ENCODE peak calls at places on chromosomes 11 and 22, in seven cellular contexts. S, G, A, L, K, R and O are unnamed samples.

GRCh38 chr11:58832246-58832645 is 12.3 kb downstream of the GLYATL2 start:
- DNase-seq in A (no peak), G (no peak), L (no peak), R (no peak), K (no peak), S (no peak), O (peak)

GRCh38 chr11:79021601-79022000 is 419.2 kb downstream of the TENM4 start:
- DNase-seq in R (peak), S (no peak), L (no peak), G (no peak), K (no peak), A (peak), O (peak)

GRCh38 chr11:76512851-76513653 is 68.2 kb downstream of the EMSY start:
- DNase-seq in R (peak), S (no peak), L (no peak), K (peak), G (no peak), A (peak), O (peak)

GRCh38 chr11:95266751-95267374 is 35.9 kb upstream of the SESN3 start:
- DNase-seq in G (no peak), L (no peak), S (no peak), R (no peak), A (no peak), K (peak), O (no peak)

GRCh38 chr11:76048763-76049162 is 157.5 kb downstream of the WNT11 start:
- DNase-seq in A (no peak), K (no peak), L (no peak), G (peak), R (no peak), S (no peak), O (peak)

GRCh38 chr22:40178417-40179409 is 988 bp downstream of the TNRC6B start:
- DNase-seq in R (peak), A (peak), G (peak), K (peak), L (no peak), S (peak), O (peak)

GRCh38 chr11:134625151-134625550 is 213.1 kb upstream of the B3GAT1 start:
- DNase-seq in R (no peak), A (no peak), S (no peak), L (no peak), K (no peak), G (no peak), O (no peak)

GRCh38 chr11:11313902-11314692 is 39.0 kb downstream of the CSNK2A3 start:
- DNase-seq in A (no peak), S (no peak), R (no peak), L (no peak), G (no peak), K (no peak), O (no peak)

GRCh38 chr22:29717789-29718188 is 2.0 kb upstream of the CABP7 start:
- DNase-seq in A (no peak), L (no peak), K (no peak), S (no peak), R (no peak), G (no peak), O (no peak)

GRCh38 chr11:93652161-93652597 is 9.3 kb upstream of the CEP295 start:
- DNase-seq in G (peak), R (peak), A (peak), S (no peak), K (peak), L (no peak), O (peak)

GRCh38 chr11:93512965-93513667 is 30.1 kb downstream of the SMCO4 start:
- DNase-seq in L (no peak), A (no peak), R (no peak), K (no peak), S (no peak), G (no peak), O (no peak)

GRCh38 chr11:72643547-72643946 is 30.7 kb downstream of the PDE2A start:
- DNase-seq in L (no peak), K (peak), S (no peak), A (no peak), R (peak), G (no peak), O (no peak)

GRCh38 chr11:131695889-131696429 is 325.5 kb downstream of the NTM start:
- DNase-seq in A (peak), G (no peak), K (no peak), S (no peak), L (no peak), R (no peak), O (no peak)

GRCh38 chr11:127073621-127074020 is 73.1 kb upstream of the KIRREL3 start:
- DNase-seq in S (no peak), A (no peak), G (no peak), L (no peak), R (no peak), K (no peak), O (no peak)

GRCh38 chr11:9753031-9753430 is 89.2 kb downstream of the SWAP70 start:
- DNase-seq in L (no peak), R (no peak), A (peak), G (no peak), K (peak), S (no peak), O (no peak)

GRCh38 chr11:83008581-83008923 is 63.1 kb downstream of the RAB30 start:
- DNase-seq in G (no peak), A (peak), R (peak), K (peak), L (no peak), S (no peak), O (no peak)

GRCh38 chr22:17971711-17972110 is 52.6 kb downstream of the MICAL3 start:
- DNase-seq in L (no peak), R (no peak), A (no peak), K (no peak), S (no peak), G (no peak), O (no peak)

GRCh38 chr11:110907629-110908028 is 195.4 kb upstream of the ARHGAP20 start:
- DNase-seq in A (peak), K (peak), R (peak), G (no peak), S (no peak), L (no peak), O (no peak)

GRCh38 chr22:16387088-16387487 is 205.5 kb downstream of the CCT8L2 start:
- DNase-seq in K (no peak), S (no peak), R (no peak), A (no peak), G (no peak), L (no peak), O (no peak)

GRCh38 chr11:31060880-31061279 is 308.7 kb downstream of the DCDC1 start:
- DNase-seq in G (peak), R (no peak), K (no peak), L (no peak), S (no peak), A (peak), O (no peak)

GRCh38 chr11:120432056-120433018 is 79.2 kb upstream of the GRIK4 start:
- DNase-seq in R (peak), S (no peak), K (peak), L (no peak), G (no peak), A (peak), O (peak)

GRCh38 chr11:27294654-27295053 is 68.4 kb downstream of the CCDC34 start:
- DNase-seq in L (no peak), K (no peak), G (no peak), R (no peak), S (no peak), A (no peak), O (no peak)

GRCh38 chr22:25120093-25120561 is 79.5 kb upstream of the CRYBB3 start:
- DNase-seq in R (no peak), G (peak), S (peak), A (no peak), L (no peak), K (no peak), O (peak)

GRCh38 chr11:108906329-108906728 is 241.5 kb downstream of the DDX10 start:
- DNase-seq in L (no peak), S (no peak), R (peak), G (no peak), K (peak), A (peak), O (no peak)

GRCh38 chr11:48051217-48051848 is 71.0 kb downstream of the PTPRJ start:
- DNase-seq in K (peak), A (peak), L (no peak), G (no peak), S (no peak), R (peak), O (no peak)

GRCh38 chr11:23134627-23135026 is 274.4 kb upstream of the CCDC179 start:
- DNase-seq in A (no peak), S (no peak), R (no peak), K (no peak), L (no peak), G (no peak), O (no peak)

GRCh38 chr11:61049854-61050253 is 52.4 kb upstream of the CD5 start:
- DNase-seq in K (no peak), S (no peak), A (no peak), L (no peak), R (no peak), G (no peak), O (no peak)

GRCh38 chr22:17120711-17121234 is 387 bp downstream of the TMEM121B start:
- DNase-seq in G (peak), R (no peak), A (no peak), S (no peak), K (no peak), L (no peak), O (no peak)

GRCh38 chr22:24208012-24208749 is 26.9 kb downstream of the SUSD2 start:
- DNase-seq in A (peak), L (no peak), G (no peak), R (peak), S (no peak), K (peak), O (no peak)

GRCh38 chr11:14773755-14774154 is 118.3 kb downstream of the CYP2R1 start:
- DNase-seq in S (no peak), K (peak), A (peak), R (no peak), G (no peak), L (no peak), O (peak)

GRCh38 chr11:34468209-34468841 is 29.6 kb downstream of the CAT start:
- DNase-seq in L (peak), R (peak), K (peak), S (peak), A (peak), G (no peak), O (peak)

GRCh38 chr11:120343429-120343828 is 7.2 kb downstream of the ARHGEF12 start:
- DNase-seq in A (no peak), S (no peak), G (no peak), K (no peak), L (no peak), R (no peak), O (no peak)

GRCh38 chr11:19672591-19673206 is 39.9 kb upstream of the NAV2 start:
- DNase-seq in R (no peak), L (no peak), S (no peak), A (no peak), G (no peak), K (no peak), O (no peak)

GRCh38 chr11:134488512-134488911 is 76.5 kb upstream of the B3GAT1 start:
- DNase-seq in L (no peak), R (no peak), S (no peak), A (no peak), G (no peak), K (no peak), O (no peak)

GRCh38 chr11:118928870-118929495 is 3.3 kb upstream of the BCL9L start:
- DNase-seq in G (no peak), R (peak), K (peak), S (no peak), A (peak), L (no peak), O (peak)

GRCh38 chr11:28842716-28843115 is 734.5 kb downstream of the METTL15 start:
- DNase-seq in K (peak), G (no peak), S (no peak), R (no peak), A (peak), L (no peak), O (peak)
- H3K4ac ChIP-seq in K (no peak), G (no peak), S (no peak), R (no peak), A (peak), L (no peak), O (no peak)

DNA sequence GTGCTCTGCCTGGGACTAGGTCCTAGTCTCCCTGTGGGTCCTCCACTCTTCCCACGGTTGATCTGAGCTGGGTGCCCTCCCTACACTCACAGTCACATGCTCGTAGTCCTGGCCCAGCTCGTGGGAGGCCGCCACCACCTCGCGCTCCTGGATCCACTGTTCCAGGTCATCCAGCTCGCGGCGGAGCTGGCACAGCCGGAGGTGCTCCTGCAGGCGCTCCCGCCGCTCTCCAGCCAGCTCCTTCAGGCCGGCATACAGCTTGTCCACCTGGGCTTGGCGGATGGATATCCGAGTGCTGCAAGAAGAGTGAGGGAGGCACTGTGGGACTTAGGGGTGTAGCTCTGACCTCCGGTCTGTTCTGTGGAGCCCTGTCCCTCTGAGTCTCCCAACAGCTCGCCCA is 14.8 kb upstream of the RBM4B start:
- DNase-seq in R (no peak), K (no peak), G (no peak), L (no peak), S (no peak), A (no peak), O (no peak)
- H4K8ac ChIP-seq in R (no peak), K (no peak), G (no peak), L (no peak), S (no peak), A (no peak), O (no peak)

GRCh38 chr11:2599561-2600189 is 100.1 kb downstream of the KCNQ1OT1 start:
- DNase-seq in L (no peak), R (no peak), G (no peak), K (no peak), S (peak), A (no peak), O (peak)
- H3K4ac ChIP-seq in L (no peak), R (no peak), G (no peak), K (no peak), S (no peak), A (no peak), O (no peak)

GRCh38 chr11:80146231-80146630 is 705.4 kb upstream of the TENM4 start:
- DNase-seq in A (no peak), S (no peak), L (no peak), G (no peak), K (peak), R (no peak), O (no peak)
- H4K8ac ChIP-seq in A (no peak), S (no peak), L (no peak), G (no peak), K (no peak), R (no peak), O (no peak)

DNA sequence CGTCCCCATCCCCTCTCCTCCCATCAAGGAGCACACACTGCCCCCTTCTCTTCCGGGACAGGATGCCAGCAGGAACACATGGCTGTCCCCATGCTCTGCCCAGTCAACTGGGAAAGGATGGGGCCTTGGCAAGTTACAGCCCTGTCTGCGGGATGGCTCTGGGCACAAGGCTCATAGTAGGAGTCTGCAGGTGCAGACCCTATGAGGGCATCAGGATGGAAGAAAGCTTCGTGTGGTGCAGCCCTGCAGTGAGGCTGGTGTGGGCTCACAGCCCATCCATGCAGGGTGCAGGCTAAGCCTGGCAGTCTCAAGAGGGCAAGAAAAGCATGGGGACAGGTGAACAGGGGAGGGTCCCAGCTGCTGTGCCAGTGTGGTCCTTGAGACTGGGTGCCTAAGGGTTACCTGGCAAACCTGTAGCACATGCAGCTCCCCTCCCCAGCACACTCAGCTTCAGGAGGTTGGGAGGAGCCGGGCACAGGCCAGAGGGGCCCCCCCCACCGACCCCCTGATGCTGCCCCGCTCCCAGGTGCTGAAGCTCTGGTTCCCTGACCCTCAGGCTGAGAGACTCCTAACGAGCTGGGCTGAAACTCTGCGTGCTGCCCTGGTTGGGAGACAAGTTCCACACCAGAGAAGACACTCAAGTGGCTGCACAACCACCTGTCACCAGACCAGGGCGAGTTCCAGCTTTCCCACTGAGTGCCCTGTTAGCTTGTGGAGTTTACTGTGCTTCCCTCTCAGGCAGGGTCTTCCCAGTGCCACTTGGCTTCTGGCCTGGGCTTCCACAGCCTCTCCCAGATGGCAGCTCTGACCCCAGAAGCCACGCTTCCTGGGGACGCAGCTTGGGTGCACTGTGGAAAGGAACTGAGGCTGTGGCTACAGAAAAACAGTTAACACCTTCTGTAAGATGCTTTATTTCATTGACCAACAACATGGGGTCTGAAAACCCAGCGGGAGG is 3.3 kb upstream of the SCARF2 start:
- DNase-seq in K (no peak), S (no peak), L (no peak), A (no peak), R (no peak), G (no peak), O (no peak)
- H3K4ac ChIP-seq in K (no peak), S (no peak), L (no peak), A (no peak), R (no peak), G (no peak), O (no peak)

GRCh38 chr11:113202431-113202830 is 112.0 kb upstream of the TTC12 start:
- DNase-seq in A (no peak), S (no peak), G (no peak), R (peak), K (no peak), L (no peak), O (peak)

GRCh38 chr11:113195728-113196127 is 118.7 kb upstream of the TTC12 start:
- DNase-seq in L (no peak), S (no peak), R (no peak), A (no peak), G (no peak), K (no peak), O (no peak)

GRCh38 chr11:113201055-113201818 is 113.1 kb upstream of the TTC12 start:
- DNase-seq in A (no peak), R (no peak), S (peak), L (no peak), G (peak), K (no peak), O (peak)

GRCh38 chr11:113197456-113197855 is 116.9 kb upstream of the TTC12 start:
- DNase-seq in K (no peak), R (no peak), A (no peak), L (no peak), S (no peak), G (no peak), O (no peak)

GRCh38 chr11:113198907-113199660 is 115.3 kb upstream of the TTC12 start:
- DNase-seq in G (no peak), K (peak), A (no peak), L (no peak), R (no peak), S (no peak), O (no peak)
- H4K8ac ChIP-seq in G (no peak), K (no peak), A (no peak), L (no peak), R (no peak), S (no peak), O (no peak)

DNA sequence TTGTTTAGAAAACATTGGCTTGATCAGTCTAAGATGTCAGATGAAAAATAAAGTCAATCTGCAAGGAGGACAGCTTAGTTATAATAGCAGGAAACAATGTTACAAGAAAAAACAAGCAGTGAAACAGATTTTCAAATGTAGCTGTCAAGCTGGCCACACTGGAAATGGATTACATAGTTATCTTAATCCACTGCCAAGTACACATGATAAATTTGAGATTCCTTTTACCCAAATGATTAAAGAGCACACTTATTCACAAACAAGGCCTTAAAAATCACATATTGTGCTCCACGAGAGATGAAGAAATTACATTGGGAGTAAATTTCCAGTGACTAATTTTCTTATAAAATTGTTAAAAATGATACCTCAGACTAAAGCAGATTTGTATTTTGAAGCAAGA is 17.5 kb upstream of the ESAM start:
- DNase-seq in L (no peak), K (no peak), G (no peak), R (no peak), S (no peak), A (no peak), O (no peak)
- H3K4ac ChIP-seq in L (no peak), K (no peak), G (no peak), R (no peak), S (no peak), A (no peak), O (no peak)

GRCh38 chr22:46244771-46245170 is 5.3 kb downstream of the CDPF1 start:
- DNase-seq in K (no peak), G (no peak), A (no peak), R (no peak), S (no peak), L (no peak), O (no peak)

GRCh38 chr22:46245515-46245914 is 4.6 kb downstream of the CDPF1 start:
- DNase-seq in S (no peak), L (no peak), A (no peak), K (no peak), R (no peak), G (no peak), O (no peak)

GRCh38 chr22:46247443-46247975 is 2.6 kb downstream of the CDPF1 start:
- DNase-seq in R (no peak), L (no peak), A (no peak), S (no peak), G (no peak), K (no peak), O (no peak)

GRCh38 chr22:46250035-46250782 is at the start of gene CDPF1:
- DNase-seq in S (peak), K (peak), A (peak), G (peak), R (peak), L (peak), O (peak)

GRCh38 chr22:46246178-46246577 is 3.9 kb downstream of the CDPF1 start:
- DNase-seq in G (no peak), S (no peak), R (no peak), K (no peak), L (no peak), A (no peak), O (no peak)
- H4K8ac ChIP-seq in G (no peak), S (no peak), R (no peak), K (no peak), L (no peak), A (no peak), O (no peak)

DNA sequence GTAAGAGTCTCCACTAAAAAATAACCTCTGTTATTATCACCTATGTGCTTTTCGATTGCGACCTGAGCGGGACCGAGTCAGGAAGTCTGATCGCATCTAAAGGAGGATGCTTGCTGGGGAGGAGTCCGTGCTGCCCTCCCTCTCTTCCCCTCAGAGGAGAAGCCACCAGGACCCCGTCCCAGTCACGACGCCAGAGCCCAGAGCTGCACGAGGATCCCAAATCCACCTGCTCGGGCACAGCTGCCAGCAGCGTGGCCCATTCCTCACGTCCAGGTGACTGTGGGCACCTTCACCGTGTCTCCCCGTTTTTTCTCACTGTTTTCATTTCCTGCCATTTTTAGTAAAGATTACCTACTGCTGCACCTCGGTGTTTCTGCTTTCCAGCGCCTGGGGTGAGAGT is 390.3 kb downstream of the BRD1 start:
- DNase-seq in S (peak), R (no peak), K (no peak), L (no peak), G (no peak), A (no peak), O (no peak)
- H3K4ac ChIP-seq in S (no peak), R (no peak), K (no peak), L (no peak), G (no peak), A (no peak), O (no peak)